ENCODE peak calls at places on chromosomes 6 and 20, in eight cellular contexts. K, W, A, P, R, S, L and H are unnamed samples.
A peak's percentile ranks its signal among the peaks of the same experiment; 100 is the strongest.

GRCh38 chr6:138115877-138116660 is 8.8 kb upstream of the PERP start:
- DNase-seq in K (peak; percentile 37), W (peak; percentile 60), A (peak; percentile 41), P (peak; percentile 81), R (no peak), S (no peak), L (peak; percentile 85), H (peak; percentile 36)

GRCh38 chr6:157046776-157047175 is 269.6 kb downstream of the ARID1B start:
- DNase-seq in K (no peak), W (no peak), A (no peak), P (no peak), R (no peak), S (no peak), L (no peak), H (no peak)

GRCh38 chr20:32252189-32252588 is 25.3 kb upstream of the KIF3B start:
- DNase-seq in K (no peak), W (no peak), A (no peak), P (no peak), R (no peak), S (no peak), L (no peak), H (no peak)

GRCh38 chr20:35773154-35773751 is 1.4 kb downstream of the PHF20 start:
- DNase-seq in K (no peak), W (peak; percentile 33), A (peak; percentile 62), P (peak; percentile 13), R (no peak), S (no peak), L (peak; percentile 23), H (no peak)

GRCh38 chr6:16437984-16438383 is 199.6 kb downstream of the GMPR start:
- DNase-seq in K (no peak), W (no peak), A (no peak), P (no peak), R (no peak), S (no peak), L (no peak), H (no peak)

GRCh38 chr6:88869263-88870023 is 94.0 kb downstream of the RNGTT start:
- DNase-seq in K (peak; percentile 36), W (no peak), A (no peak), P (no peak), R (no peak), S (no peak), L (no peak), H (no peak)

GRCh38 chr6:25176466-25176865 is 102.7 kb upstream of the CARMIL1 start:
- DNase-seq in K (no peak), W (no peak), A (no peak), P (no peak), R (no peak), S (no peak), L (no peak), H (no peak)

GRCh38 chr6:56314683-56315523 is 67.5 kb upstream of the COL21A1 start:
- DNase-seq in K (no peak), W (peak; percentile 53), A (no peak), P (peak; percentile 58), R (no peak), S (no peak), L (peak; percentile 77), H (no peak)

GRCh38 chr6:43948527-43949450 is 178.5 kb downstream of the MRPL14 start:
- DNase-seq in K (peak; percentile 24), W (no peak), A (no peak), P (no peak), R (no peak), S (peak; percentile 50), L (no peak), H (no peak)

GRCh38 chr20:46400253-46400652 is 6.2 kb downstream of the ELMO2 start:
- DNase-seq in K (peak; percentile 27), W (peak; percentile 59), A (no peak), P (no peak), R (no peak), S (no peak), L (no peak), H (no peak)

DNA sequence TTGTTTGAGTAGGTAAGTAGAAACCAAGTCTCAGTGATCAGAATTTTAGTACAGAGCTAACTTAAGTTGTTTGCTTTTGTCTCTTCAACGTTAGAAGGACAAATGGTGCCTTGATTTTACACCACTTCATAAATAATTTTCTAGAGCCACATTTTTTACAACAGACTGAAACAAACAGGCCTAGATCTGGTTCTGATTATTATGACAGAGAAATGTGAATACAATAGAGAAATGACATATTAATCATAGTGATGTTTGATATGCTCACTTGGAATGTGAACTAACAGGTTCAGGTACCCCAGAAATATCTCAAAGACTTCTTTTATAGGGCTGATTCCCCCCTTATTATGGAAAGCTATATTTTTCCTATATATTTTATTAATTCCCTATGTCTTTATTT is 760.6 kb downstream of the KIF16B start:
- DNase-seq in K (no peak), W (no peak), A (no peak), P (no peak), R (no peak), S (no peak), L (no peak), H (no peak)
- H3K4me3 ChIP-seq in K (no peak overlapping the region), W (no peak overlapping the region), A (no peak overlapping the region), P (no peak overlapping the region), R (no peak overlapping the region), S (no peak overlapping the region), L (no peak overlapping the region), H (no peak overlapping the region)

GRCh38 chr6:10659697-10660348 is 34.6 kb downstream of the C6orf52 start:
- DNase-seq in K (no peak), W (no peak), A (no peak), P (peak; percentile 39), R (no peak), S (no peak), L (peak; percentile 69), H (peak; percentile 53)
- H3K27ac ChIP-seq in K (peak overlapping the region; percentile 47), W (no peak overlapping the region), A (no peak overlapping the region), P (no peak overlapping the region), R (no peak overlapping the region), S (no peak overlapping the region), L (no peak overlapping the region), H (no peak overlapping the region)

GRCh38 chr6:109979033-109979921 is 1.2 kb downstream of the GPR6 start:
- DNase-seq in K (no peak), W (no peak), A (no peak), P (peak; percentile 55), R (no peak), S (no peak), L (peak; percentile 53), H (peak; percentile 31)
- H3K4me3 ChIP-seq in K (no peak overlapping the region), W (no peak overlapping the region), A (no peak overlapping the region), P (peak overlapping the region; percentile 38), R (no peak overlapping the region), S (no peak overlapping the region), L (peak overlapping the region; percentile 76), H (no peak overlapping the region)

GRCh38 chr6:31115941-31116560 is 1.5 kb downstream of the PSORS1C1 start:
- DNase-seq in K (no peak), W (no peak), A (no peak), P (no peak), R (no peak), S (no peak), L (no peak), H (no peak)

GRCh38 chr6:31112478-31112877 is at the start of gene C6orf15:
- DNase-seq in K (no peak), W (no peak), A (no peak), P (no peak), R (no peak), S (no peak), L (no peak), H (no peak)

GRCh38 chr6:31113861-31114539 is 600 bp upstream of the PSORS1C1 start:
- DNase-seq in K (no peak), W (no peak), A (no peak), P (no peak), R (no peak), S (no peak), L (no peak), H (no peak)

GRCh38 chr6:31114970-31115849 is 610 bp downstream of the PSORS1C1 start:
- DNase-seq in K (no peak), W (peak; percentile 48), A (no peak), P (no peak), R (no peak), S (no peak), L (peak; percentile 70), H (no peak)

DNA sequence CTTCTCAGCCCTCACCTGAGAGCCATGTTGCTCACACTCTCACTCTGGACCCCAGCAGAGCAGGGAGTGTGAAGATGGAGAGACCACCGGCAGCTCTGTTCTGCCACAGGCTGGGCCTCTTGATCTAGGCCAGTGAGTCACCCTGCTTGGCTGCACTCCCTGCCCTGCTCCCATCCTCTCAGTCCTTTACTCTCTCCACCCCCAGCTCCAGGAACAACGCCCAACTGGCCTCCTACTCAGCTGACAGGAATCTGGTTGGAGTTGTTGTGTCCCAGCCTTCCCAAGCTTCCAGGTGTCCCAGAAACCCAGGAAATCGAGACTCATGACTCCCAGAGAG is at the start of gene PSORS1C1:
- DNase-seq in K (peak; percentile 80), W (peak; percentile 92), A (no peak), P (no peak), R (no peak), S (no peak), L (peak; percentile 24), H (peak; percentile 92)
- H3K27ac ChIP-seq in K (peak within 1 kb of the TSS; percentile 77), W (peak within 1 kb of the TSS; percentile 57), A (peak within 1 kb of the TSS; percentile 86), P (no peak within 1 kb of the TSS), R (no peak within 1 kb of the TSS), S (no peak within 1 kb of the TSS), L (no peak within 1 kb of the TSS), H (peak within 1 kb of the TSS; percentile 98)

GRCh38 chr20:19888269-19888669 is 128.9 kb upstream of the NAA20 start:
- DNase-seq in K (no peak), W (no peak), A (no peak), P (no peak), R (no peak), S (no peak), L (no peak), H (peak; percentile 59)
- H3K4me3 ChIP-seq in K (peak overlapping the region; percentile 61), W (no peak overlapping the region), A (no peak overlapping the region), P (no peak overlapping the region), R (no peak overlapping the region), S (peak overlapping the region; percentile 72), L (no peak overlapping the region), H (peak overlapping the region; percentile 44)

DNA sequence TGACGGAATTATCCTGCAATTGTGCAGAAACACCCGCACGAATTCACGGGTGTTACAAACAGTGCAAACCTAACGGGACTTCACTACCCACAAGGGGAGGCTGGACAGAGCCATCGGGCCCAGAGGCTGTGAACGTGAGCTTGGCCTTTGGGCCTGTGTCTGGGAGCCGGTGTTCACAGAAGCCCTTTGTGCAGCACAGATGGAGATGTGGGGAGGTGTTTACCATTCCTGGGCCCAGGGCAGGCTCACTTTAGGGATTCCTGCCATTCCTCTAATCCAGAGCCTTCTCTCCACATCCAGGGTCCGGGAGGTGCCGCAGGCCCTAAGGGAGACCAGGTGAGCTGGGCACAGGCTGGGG is 15.0 kb downstream of the COL9A3 start:
- DNase-seq in K (no peak), W (no peak), A (no peak), P (no peak), R (no peak), S (peak; percentile 65), L (no peak), H (no peak)
- H3K27ac ChIP-seq in K (no peak overlapping the region), W (no peak overlapping the region), A (no peak overlapping the region), P (no peak overlapping the region), R (no peak overlapping the region), S (no peak overlapping the region), L (peak overlapping the region; percentile 63), H (no peak overlapping the region)

DNA sequence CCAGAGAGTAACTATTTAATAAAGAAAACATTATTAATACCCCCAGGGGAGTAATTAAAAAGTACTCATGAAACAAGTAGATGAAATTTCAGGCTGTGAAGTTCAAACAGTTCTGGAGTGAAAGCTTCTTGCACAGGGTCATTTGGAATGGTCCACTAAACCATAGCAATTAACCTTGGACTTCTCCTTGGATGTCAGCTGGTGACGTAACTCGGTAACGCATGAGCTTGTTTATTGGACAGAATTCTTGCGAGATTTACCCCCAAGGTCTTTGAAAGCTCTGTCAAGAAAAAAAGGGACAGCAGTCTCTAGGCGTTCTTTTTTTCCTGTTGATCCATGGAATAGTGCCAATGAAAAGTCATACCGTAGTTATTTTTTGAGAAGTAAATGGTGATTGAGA is 2.2 kb downstream of the CD83 start:
- DNase-seq in K (no peak), W (no peak), A (no peak), P (no peak), R (no peak), S (no peak), L (no peak), H (no peak)
- H3K4me3 ChIP-seq in K (no peak overlapping the region), W (no peak overlapping the region), A (no peak overlapping the region), P (no peak overlapping the region), R (no peak overlapping the region), S (no peak overlapping the region), L (no peak overlapping the region), H (no peak overlapping the region)